ENCODE peak calls at places on chromosomes 16 and 17, in seven cellular contexts. G, F, D, H, Y, M and K are unnamed samples.

GRCh38 chr17:17823433-17824118 is 13.2 kb downstream of the SREBF1 start:
- DNase-seq in G (peak; percentile 91), F (peak; percentile 100), D (peak; percentile 68), H (peak; percentile 41), Y (peak; percentile 60), M (peak; percentile 53), K (peak; percentile 82)

GRCh38 chr17:66308856-66309255 is 6.4 kb downstream of the PRKCA start:
- DNase-seq in G (no peak), F (no peak), D (no peak), H (no peak), Y (no peak), M (no peak), K (no peak)

GRCh38 chr16:35252356-35252936 is 1793.0 kb downstream of the TP53TG3F start:
- DNase-seq in G (peak; percentile 3), F (no peak), D (no peak), H (no peak), Y (no peak), M (no peak), K (no peak)

GRCh38 chr17:17493986-17494466 is 2.2 kb downstream of the RASD1 start:
- DNase-seq in G (no peak), F (no peak), D (no peak), H (no peak), Y (no peak), M (no peak), K (no peak)

GRCh38 chr16:83742520-83742919 is 65.3 kb upstream of the HSBP1 start:
- DNase-seq in G (no peak), F (no peak), D (no peak), H (no peak), Y (no peak), M (no peak), K (no peak)

GRCh38 chr16:90019543-90020259 is 445 bp upstream of the DBNDD1 start:
- DNase-seq in G (peak; percentile 34), F (no peak), D (peak; percentile 64), H (no peak), Y (peak; percentile 44), M (peak; percentile 52), K (no peak)

GRCh38 chr17:77377836-77378235 is 237.1 kb downstream of the SEC14L1 start:
- DNase-seq in G (no peak), F (no peak), D (peak; percentile 66), H (no peak), Y (no peak), M (no peak), K (no peak)

GRCh38 chr16:72819345-72819744 is 228.6 kb downstream of the ZFHX3 start:
- DNase-seq in G (peak; percentile 68), F (no peak), D (no peak), H (no peak), Y (no peak), M (no peak), K (no peak)

GRCh38 chr16:84458606-84459516 is 45.6 kb downstream of the MEAK7 start:
- DNase-seq in G (no peak), F (no peak), D (no peak), H (no peak), Y (no peak), M (no peak), K (no peak)

GRCh38 chr16:17470002-17470870 is 524 bp downstream of the XYLT1 start:
- DNase-seq in G (no peak), F (no peak), D (no peak), H (no peak), Y (peak; percentile 13), M (no peak), K (no peak)

GRCh38 chr17:269616-270514 is 82.7 kb downstream of the RPH3AL start:
- DNase-seq in G (no peak), F (no peak), D (peak; percentile 42), H (no peak), Y (no peak), M (no peak), K (no peak)

GRCh38 chr16:67336646-67337045 is 10.0 kb downstream of the LRRC36 start:
- DNase-seq in G (no peak), F (no peak), D (no peak), H (no peak), Y (no peak), M (no peak), K (no peak)

GRCh38 chr17:49132699-49133364 is at the start of gene B4GALNT2:
- DNase-seq in G (no peak), F (peak; percentile 13), D (no peak), H (no peak), Y (no peak), M (peak; percentile 21), K (no peak)

GRCh38 chr17:20922128-20922670 is 120.6 kb downstream of the USP22 start:
- DNase-seq in G (no peak), F (no peak), D (no peak), H (no peak), Y (no peak), M (no peak), K (no peak)

GRCh38 chr16:1492923-1493745 is at the start of gene TELO2:
- DNase-seq in G (peak; percentile 72), F (peak; percentile 96), D (peak; percentile 50), H (peak; percentile 38), Y (peak; percentile 85), M (peak; percentile 84), K (peak; percentile 75)